ENCODE peak calls at places on chromosome 2, in eight cellular contexts. One of them, this sample, is unnamed.

GRCh38 chr2:24273598-24273997 is 86.7 kb downstream of the ITSN2 start:
- DNase-seq in K562: no peak
- DNase-seq in GM23248: no peak
- DNase-seq in fibroblast of lung: no peak
- DNase-seq in IMR-90: no peak
- DNase-seq in neuronal stem cell: no peak
- DNase-seq in H1: no peak
- DNase-seq in neural progenitor cell: no peak
- DNase-seq in this sample: no peak

GRCh38 chr2:241907171-241907570 is 37.6 kb downstream of the RTP5 start:
- DNase-seq in K562: no peak
- DNase-seq in GM23248: no peak
- DNase-seq in fibroblast of lung: no peak
- DNase-seq in IMR-90: no peak
- DNase-seq in neuronal stem cell: no peak
- DNase-seq in H1: peak
- DNase-seq in neural progenitor cell: no peak
- DNase-seq in this sample: no peak

GRCh38 chr2:26961603-26962184 is 8.7 kb upstream of the MAPRE3 start:
- DNase-seq in K562: peak
- DNase-seq in GM23248: peak
- DNase-seq in fibroblast of lung: peak
- DNase-seq in IMR-90: peak
- DNase-seq in neuronal stem cell: peak
- DNase-seq in H1: peak
- DNase-seq in neural progenitor cell: peak
- DNase-seq in this sample: peak

GRCh38 chr2:213316001-213316735 is 31.9 kb downstream of the SPAG16 start:
- DNase-seq in K562: no peak
- DNase-seq in GM23248: peak
- DNase-seq in fibroblast of lung: peak
- DNase-seq in IMR-90: peak
- DNase-seq in neuronal stem cell: no peak
- DNase-seq in H1: no peak
- DNase-seq in neural progenitor cell: no peak
- DNase-seq in this sample: no peak

GRCh38 chr2:205650450-205650849 is 31.9 kb upstream of the NRP2 start:
- DNase-seq in K562: no peak
- DNase-seq in GM23248: peak
- DNase-seq in fibroblast of lung: peak
- DNase-seq in IMR-90: peak
- DNase-seq in neuronal stem cell: peak
- DNase-seq in H1: peak
- DNase-seq in neural progenitor cell: peak
- DNase-seq in this sample: peak

GRCh38 chr2:240560084-240560479 is at the start of gene DUSP28:
- DNase-seq in K562: peak
- DNase-seq in GM23248: peak
- DNase-seq in fibroblast of lung: peak
- DNase-seq in IMR-90: peak
- DNase-seq in neuronal stem cell: peak
- DNase-seq in H1: peak
- DNase-seq in neural progenitor cell: peak
- DNase-seq in this sample: peak

GRCh38 chr2:14960686-14961324 is 328.3 kb downstream of the LRATD1 start:
- DNase-seq in K562: no peak
- DNase-seq in GM23248: peak
- DNase-seq in fibroblast of lung: peak
- DNase-seq in IMR-90: no peak
- DNase-seq in neuronal stem cell: no peak
- DNase-seq in H1: no peak
- DNase-seq in neural progenitor cell: no peak
- DNase-seq in this sample: no peak

GRCh38 chr2:7994397-7994951 is 687.4 kb upstream of the ID2 start:
- DNase-seq in K562: no peak
- DNase-seq in GM23248: no peak
- DNase-seq in fibroblast of lung: no peak
- DNase-seq in IMR-90: no peak
- DNase-seq in neuronal stem cell: no peak
- DNase-seq in H1: no peak
- DNase-seq in neural progenitor cell: peak
- DNase-seq in this sample: no peak

GRCh38 chr2:238761802-238762373 is 86.0 kb upstream of the TWIST2 start:
- DNase-seq in K562: no peak
- DNase-seq in GM23248: peak
- DNase-seq in fibroblast of lung: peak
- DNase-seq in IMR-90: peak
- DNase-seq in neuronal stem cell: peak
- DNase-seq in H1: no peak
- DNase-seq in neural progenitor cell: peak
- DNase-seq in this sample: no peak

GRCh38 chr2:88452151-88452851 is at the start of gene FOXI3:
- DNase-seq in K562: no peak
- DNase-seq in GM23248: no peak
- DNase-seq in fibroblast of lung: no peak
- DNase-seq in IMR-90: no peak
- DNase-seq in neuronal stem cell: peak
- DNase-seq in H1: peak
- DNase-seq in neural progenitor cell: peak
- DNase-seq in this sample: no peak

GRCh38 chr2:100256416-100256815 is 65.9 kb downstream of the LONRF2 start:
- DNase-seq in K562: no peak
- DNase-seq in GM23248: peak
- DNase-seq in fibroblast of lung: no peak
- DNase-seq in IMR-90: no peak
- DNase-seq in neuronal stem cell: no peak
- DNase-seq in H1: no peak
- DNase-seq in neural progenitor cell: no peak
- DNase-seq in this sample: no peak

GRCh38 chr2:53450885-53451284 is 316.7 kb upstream of the CHAC2 start:
- DNase-seq in K562: no peak
- DNase-seq in GM23248: no peak
- DNase-seq in fibroblast of lung: no peak
- DNase-seq in IMR-90: no peak
- DNase-seq in neuronal stem cell: no peak
- DNase-seq in H1: no peak
- DNase-seq in neural progenitor cell: no peak
- DNase-seq in this sample: no peak

GRCh38 chr2:6982934-6983589 is 65.8 kb downstream of the RNF144A start:
- DNase-seq in K562: no peak
- DNase-seq in GM23248: no peak
- DNase-seq in fibroblast of lung: no peak
- DNase-seq in IMR-90: no peak
- DNase-seq in neuronal stem cell: no peak
- DNase-seq in H1: no peak
- DNase-seq in neural progenitor cell: no peak
- DNase-seq in this sample: no peak

GRCh38 chr2:27446057-27446456 is 3.9 kb downstream of the KRTCAP3 start:
- DNase-seq in K562: no peak
- DNase-seq in GM23248: no peak
- DNase-seq in fibroblast of lung: no peak
- DNase-seq in IMR-90: no peak
- DNase-seq in neuronal stem cell: no peak
- DNase-seq in H1: no peak
- DNase-seq in neural progenitor cell: no peak
- DNase-seq in this sample: no peak

GRCh38 chr2:41216978-41217377 is 765.1 kb upstream of the SLC8A1 start:
- DNase-seq in K562: no peak
- DNase-seq in GM23248: no peak
- DNase-seq in fibroblast of lung: no peak
- DNase-seq in IMR-90: no peak
- DNase-seq in neuronal stem cell: no peak
- DNase-seq in H1: no peak
- DNase-seq in neural progenitor cell: no peak
- DNase-seq in this sample: no peak

GRCh38 chr2:145601306-145601925 is 1081.5 kb upstream of the ZEB2 start:
- DNase-seq in K562: no peak
- DNase-seq in GM23248: no peak
- DNase-seq in fibroblast of lung: no peak
- DNase-seq in IMR-90: peak
- DNase-seq in neuronal stem cell: no peak
- DNase-seq in H1: no peak
- DNase-seq in neural progenitor cell: no peak
- DNase-seq in this sample: no peak

GRCh38 chr2:39954346-39954745 is 175.3 kb upstream of the THUMPD2 start:
- DNase-seq in K562: no peak
- DNase-seq in GM23248: peak
- DNase-seq in fibroblast of lung: peak
- DNase-seq in IMR-90: peak
- DNase-seq in neuronal stem cell: no peak
- DNase-seq in H1: no peak
- DNase-seq in neural progenitor cell: no peak
- DNase-seq in this sample: no peak

GRCh38 chr2:67268806-67269205 is 128.3 kb upstream of the ETAA1 start:
- DNase-seq in K562: no peak
- DNase-seq in GM23248: peak
- DNase-seq in fibroblast of lung: peak
- DNase-seq in IMR-90: peak
- DNase-seq in neuronal stem cell: no peak
- DNase-seq in H1: no peak
- DNase-seq in neural progenitor cell: no peak
- DNase-seq in this sample: no peak
- H3K9ac ChIP-seq in K562: no peak
- H3K9ac ChIP-seq in GM23248: no peak
- H3K9ac ChIP-seq in fibroblast of lung: no peak
- H3K9ac ChIP-seq in IMR-90: no peak
- H3K9ac ChIP-seq in neuronal stem cell: no peak
- H3K9ac ChIP-seq in H1: no peak
- H3K9ac ChIP-seq in neural progenitor cell: no peak
- H3K9ac ChIP-seq in this sample: no peak

GRCh38 chr2:29774624-29775023 is 146.8 kb downstream of the ALK start:
- DNase-seq in K562: no peak
- DNase-seq in GM23248: no peak
- DNase-seq in fibroblast of lung: no peak
- DNase-seq in IMR-90: no peak
- DNase-seq in neuronal stem cell: no peak
- DNase-seq in H1: no peak
- DNase-seq in neural progenitor cell: no peak
- DNase-seq in this sample: no peak
- H3K4me3 ChIP-seq in K562: no peak
- H3K4me3 ChIP-seq in GM23248: no peak
- H3K4me3 ChIP-seq in fibroblast of lung: no peak
- H3K4me3 ChIP-seq in IMR-90: no peak
- H3K4me3 ChIP-seq in neuronal stem cell: no peak
- H3K4me3 ChIP-seq in H1: no peak
- H3K4me3 ChIP-seq in neural progenitor cell: no peak
- H3K4me3 ChIP-seq in this sample: no peak

GRCh38 chr2:3533836-3534235 is 14.5 kb upstream of the ADI1 start:
- DNase-seq in K562: no peak
- DNase-seq in GM23248: no peak
- DNase-seq in fibroblast of lung: no peak
- DNase-seq in IMR-90: no peak
- DNase-seq in neuronal stem cell: no peak
- DNase-seq in H1: no peak
- DNase-seq in neural progenitor cell: no peak
- DNase-seq in this sample: no peak

GRCh38 chr2:3536682-3537632 is 17.6 kb upstream of the ADI1 start:
- DNase-seq in K562: peak
- DNase-seq in GM23248: peak
- DNase-seq in fibroblast of lung: peak
- DNase-seq in IMR-90: peak
- DNase-seq in neuronal stem cell: no peak
- DNase-seq in H1: peak
- DNase-seq in neural progenitor cell: peak
- DNase-seq in this sample: no peak

GRCh38 chr2:3535467-3535793 is 16.1 kb upstream of the ADI1 start:
- DNase-seq in K562: no peak
- DNase-seq in GM23248: no peak
- DNase-seq in fibroblast of lung: no peak
- DNase-seq in IMR-90: no peak
- DNase-seq in neuronal stem cell: no peak
- DNase-seq in H1: no peak
- DNase-seq in neural progenitor cell: no peak
- DNase-seq in this sample: no peak

GRCh38 chr2:3534251-3534814 is 15.0 kb upstream of the ADI1 start:
- DNase-seq in K562: no peak
- DNase-seq in GM23248: no peak
- DNase-seq in fibroblast of lung: no peak
- DNase-seq in IMR-90: no peak
- DNase-seq in neuronal stem cell: no peak
- DNase-seq in H1: no peak
- DNase-seq in neural progenitor cell: no peak
- DNase-seq in this sample: no peak

GRCh38 chr2:3535794-3536681 is 16.7 kb upstream of the ADI1 start:
- DNase-seq in K562: peak
- DNase-seq in GM23248: peak
- DNase-seq in fibroblast of lung: peak
- DNase-seq in IMR-90: peak
- DNase-seq in neuronal stem cell: no peak
- DNase-seq in H1: no peak
- DNase-seq in neural progenitor cell: no peak
- DNase-seq in this sample: no peak
- H3K9ac ChIP-seq in K562: peak
- H3K9ac ChIP-seq in GM23248: peak
- H3K9ac ChIP-seq in fibroblast of lung: peak
- H3K9ac ChIP-seq in IMR-90: peak
- H3K9ac ChIP-seq in neuronal stem cell: no peak
- H3K9ac ChIP-seq in H1: no peak
- H3K9ac ChIP-seq in neural progenitor cell: no peak
- H3K9ac ChIP-seq in this sample: peak

GRCh38 chr2:142220239-142220638 is 89.4 kb upstream of the LRP1B start:
- DNase-seq in K562: no peak
- DNase-seq in GM23248: no peak
- DNase-seq in fibroblast of lung: no peak
- DNase-seq in IMR-90: no peak
- DNase-seq in neuronal stem cell: no peak
- DNase-seq in H1: no peak
- DNase-seq in neural progenitor cell: no peak
- DNase-seq in this sample: no peak

GRCh38 chr2:142223309-142223708 is 92.5 kb upstream of the LRP1B start:
- DNase-seq in K562: no peak
- DNase-seq in GM23248: no peak
- DNase-seq in fibroblast of lung: no peak
- DNase-seq in IMR-90: no peak
- DNase-seq in neuronal stem cell: no peak
- DNase-seq in H1: no peak
- DNase-seq in neural progenitor cell: no peak
- DNase-seq in this sample: no peak

GRCh38 chr2:142222715-142223114 is 91.9 kb upstream of the LRP1B start:
- DNase-seq in K562: no peak
- DNase-seq in GM23248: no peak
- DNase-seq in fibroblast of lung: no peak
- DNase-seq in IMR-90: no peak
- DNase-seq in neuronal stem cell: no peak
- DNase-seq in H1: no peak
- DNase-seq in neural progenitor cell: no peak
- DNase-seq in this sample: no peak

GRCh38 chr2:142218471-142218870 is 87.7 kb upstream of the LRP1B start:
- DNase-seq in K562: no peak
- DNase-seq in GM23248: peak
- DNase-seq in fibroblast of lung: peak
- DNase-seq in IMR-90: peak
- DNase-seq in neuronal stem cell: no peak
- DNase-seq in H1: no peak
- DNase-seq in neural progenitor cell: no peak
- DNase-seq in this sample: no peak

DNA sequence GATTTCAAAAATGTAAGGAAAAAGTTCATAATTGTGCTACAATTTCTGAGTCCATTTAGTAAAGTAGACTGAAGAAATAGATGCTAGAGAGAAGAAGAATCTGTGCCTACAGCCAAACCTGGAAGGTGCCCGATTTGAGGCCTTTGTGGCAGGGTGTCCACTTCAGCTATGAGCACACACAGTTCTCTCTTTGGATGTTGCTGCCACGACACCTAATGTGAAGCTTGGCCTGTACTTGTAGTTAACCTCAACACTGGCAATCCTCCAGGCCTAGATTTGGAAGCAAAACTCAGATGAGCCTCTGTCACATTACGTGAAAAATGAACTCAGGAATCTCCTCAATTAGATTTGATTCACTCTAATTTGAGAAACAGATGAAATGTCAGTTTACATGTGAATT is 90.1 kb upstream of the LRP1B start:
- DNase-seq in K562: no peak
- DNase-seq in GM23248: no peak
- DNase-seq in fibroblast of lung: peak
- DNase-seq in IMR-90: no peak
- DNase-seq in neuronal stem cell: no peak
- DNase-seq in H1: no peak
- DNase-seq in neural progenitor cell: no peak
- DNase-seq in this sample: no peak
- H3K4me3 ChIP-seq in K562: no peak
- H3K4me3 ChIP-seq in GM23248: no peak
- H3K4me3 ChIP-seq in fibroblast of lung: no peak
- H3K4me3 ChIP-seq in IMR-90: no peak
- H3K4me3 ChIP-seq in neuronal stem cell: no peak
- H3K4me3 ChIP-seq in H1: no peak
- H3K4me3 ChIP-seq in neural progenitor cell: no peak
- H3K4me3 ChIP-seq in this sample: no peak